ENCODE peak calls at places on chromosome 15, in four cellular contexts. Q, J, F and C are unnamed samples.

GRCh38 chr15:74543043-74543422 is 2.0 kb downstream of the ARID3B start:
- DNase-seq in Q (no peak), J (no peak), F (no peak), C (no peak)

GRCh38 chr15:38374477-38374876 is 79.5 kb upstream of the FAM98B start:
- DNase-seq in Q (no peak), J (no peak), F (no peak), C (no peak)

GRCh38 chr15:74548236-74548635 is 7.2 kb downstream of the ARID3B start:
- DNase-seq in Q (no peak), J (no peak), F (no peak), C (no peak)

GRCh38 chr15:36954486-36954885 is 145.9 kb downstream of the MEIS2 start:
- DNase-seq in Q (no peak), J (peak), F (peak), C (no peak)

GRCh38 chr15:49673861-49674260 is 53.0 kb downstream of the DTWD1 start:
- DNase-seq in Q (no peak), J (no peak), F (no peak), C (no peak)

GRCh38 chr15:97941572-97941971 is 18.9 kb upstream of the ARRDC4 start:
- DNase-seq in Q (no peak), J (no peak), F (no peak), C (no peak)

GRCh38 chr15:27906802-27907201 is 192.3 kb downstream of the OCA2 start:
- DNase-seq in Q (no peak), J (no peak), F (no peak), C (no peak)

GRCh38 chr15:46815765-46816164 is 901.5 kb upstream of the SEMA6D start:
- DNase-seq in Q (peak), J (peak), F (no peak), C (no peak)